ENCODE peak calls at places on chromosomes 1 and 21, in nine cellular contexts. Q is activated CD8-positive, alpha-beta T cell treated with anti-CD3 and anti-CD28 coated beads for 36 hours; E is BE2C; A is activated CD8-positive, alpha-beta memory T cell treated with anti-CD3 and anti-CD28 coated beads for 4 hours; F is astrocyte of the spinal cord; B is adipocyte; C is amniotic stem cell; H is RWPE1; J is fibroblast of lung. L is an unnamed sample.

GRCh38 chr1:9293512-9294439 is 1.1 kb downstream of the SPSB1 start:
- DNase-seq in A (no peak), C (no peak), J (peak; percentile 64), B (peak; percentile 77), E (no peak), Q (peak; percentile 37), F (no peak), H (no peak), L (peak; percentile 9)

GRCh38 chr1:198153103-198153502 is 3.7 kb upstream of the NEK7 start:
- DNase-seq in J (peak; percentile 73), C (no peak), B (peak; percentile 57), A (no peak), H (no peak), Q (no peak), E (no peak), F (peak; percentile 93), L (no peak)

GRCh38 chr1:39412079-39412478 is 79.4 kb upstream of the BMP8A start:
- DNase-seq in E (no peak), A (no peak), Q (no peak), J (no peak), B (no peak), C (no peak), F (no peak), H (no peak), L (no peak)

GRCh38 chr1:244006961-244007360 is 44.1 kb upstream of the ZBTB18 start:
- DNase-seq in Q (no peak), J (no peak), E (no peak), F (no peak), H (no peak), A (no peak), B (no peak), C (no peak), L (no peak)

GRCh38 chr1:161114556-161114955 is 3.3 kb downstream of the PFDN2 start:
- DNase-seq in C (no peak), E (no peak), J (no peak), Q (no peak), B (no peak), H (no peak), A (no peak), F (no peak), L (no peak)

GRCh38 chr1:3292868-3293562 is 161.4 kb upstream of the ARHGEF16 start:
- DNase-seq in A (no peak), H (peak; percentile 28), E (no peak), C (no peak), F (no peak), B (no peak), J (no peak), Q (no peak), L (no peak)

GRCh38 chr1:1293258-1293617 is 13.0 kb downstream of the SCNN1D start:
- DNase-seq in C (no peak), E (no peak), A (no peak), Q (no peak), F (no peak), H (no peak), J (no peak), B (no peak), L (no peak)

GRCh38 chr21:38295997-38296764 is 39.4 kb downstream of the KCNJ15 start:
- DNase-seq in Q (no peak), H (no peak), E (no peak), J (peak; percentile 45), F (no peak), C (no peak), B (no peak), A (no peak), L (no peak)

GRCh38 chr1:243549108-243549507 is 293.3 kb downstream of the SDCCAG8 start:
- DNase-seq in H (peak; percentile 36), Q (no peak), E (no peak), J (peak; percentile 48), C (peak; percentile 2), B (peak; percentile 19), A (no peak), F (peak; percentile 73), L (no peak)